ENCODE peak calls at places on chromosomes 13 and 19, in eight cellular contexts. X is activated T-cell treated with anti-CD3 and anti-CD28 coated beads, Interleukin-2, amount 50 U/mL, for 72 hours; S is H9; T is naive thymus-derived CD8-positive, alpha-beta T cell; Q is pancreas; J is mesendoderm; K is lower lobe of right lung; D is A172. G is an unnamed sample.

GRCh38 chr19:45815501-45816216 is 551 bp upstream of the RSPH6A start:
- DNase-seq in D (no peak), K (peak; percentile 46), S (peak; percentile 94), X (no peak), Q (no peak), T (no peak), J (peak; percentile 95), G (no peak)

GRCh38 chr13:91132786-91133185 is 214.7 kb upstream of the MIR17HG start:
- DNase-seq in K (no peak), J (no peak), D (no peak), S (no peak), T (no peak), Q (no peak), X (no peak), G (no peak)

GRCh38 chr13:112532837-112533745 is 54.9 kb downstream of the TUBGCP3 start:
- DNase-seq in T (no peak), S (no peak), K (no peak), X (no peak), J (no peak), Q (no peak), D (peak; percentile 41), G (peak; percentile 60)

GRCh38 chr19:42184401-42184861 is 33.0 kb downstream of the DEDD2 start:
- DNase-seq in J (peak; percentile 92), X (peak; percentile 82), S (peak; percentile 94), D (peak; percentile 71), K (peak; percentile 81), T (peak; percentile 61), Q (peak; percentile 83), G (peak; percentile 75)

GRCh38 chr19:40921005-40921897 is 39.2 kb upstream of the CYP2A7 start:
- DNase-seq in T (no peak), J (peak; percentile 77), D (peak; percentile 83), K (peak; percentile 84), S (no peak), Q (peak; percentile 62), X (no peak), G (peak; percentile 91)

GRCh38 chr13:73902296-73902695 is 231.9 kb downstream of the KLF12 start:
- DNase-seq in J (no peak), X (no peak), K (no peak), S (no peak), D (no peak), Q (no peak), T (no peak), G (no peak)

GRCh38 chr13:51148952-51149573 is 38.0 kb upstream of the C13orf42 start:
- DNase-seq in J (peak; percentile 97), S (peak; percentile 86), K (no peak), X (no peak), D (no peak), Q (peak; percentile 49), T (no peak), G (no peak)

GRCh38 chr19:57559404-57560025 is at the start of gene ZNF550:
- DNase-seq in J (peak; percentile 87), K (peak; percentile 93), S (peak; percentile 84), Q (peak; percentile 91), X (peak; percentile 89), T (peak; percentile 79), D (peak; percentile 80), G (peak; percentile 90)

GRCh38 chr19:34330116-34330515 is 34.9 kb upstream of the GPI start:
- DNase-seq in D (no peak), X (no peak), T (no peak), S (no peak), J (no peak), Q (no peak), K (no peak), G (no peak)

GRCh38 chr13:43019811-43020210 is 3.6 kb upstream of the DNAJC15 start:
- DNase-seq in Q (no peak), D (no peak), X (no peak), T (no peak), S (no peak), J (peak; percentile 50), K (no peak), G (no peak)

GRCh38 chr19:8213827-8214672 is 4.9 kb downstream of the CERS4 start:
- DNase-seq in K (no peak), S (no peak), J (no peak), D (no peak), Q (no peak), T (no peak), X (no peak), G (no peak)

GRCh38 chr19:43639507-43640423 is at the start of gene CADM4:
- DNase-seq in T (peak; percentile 63), Q (peak; percentile 48), K (peak; percentile 72), J (no peak), X (peak; percentile 44), D (no peak), S (peak; percentile 46), G (peak; percentile 50)

GRCh38 chr19:54739587-54740497 is 1.5 kb downstream of the KIR2DL3 start:
- DNase-seq in D (no peak), S (no peak), X (no peak), Q (no peak), T (no peak), J (no peak), K (no peak), G (no peak)

GRCh38 chr13:82739881-82740280 is 1142.4 kb downstream of the SLITRK1 start:
- DNase-seq in Q (no peak), J (no peak), X (no peak), D (no peak), T (no peak), S (no peak), K (no peak), G (no peak)

GRCh38 chr19:9130965-9131364 is 4.2 kb upstream of the OR7G3 start:
- DNase-seq in T (no peak), J (no peak), X (no peak), K (no peak), D (no peak), Q (no peak), S (no peak), G (no peak)

GRCh38 chr13:60112771-60113170 is 51.0 kb downstream of the DIAPH3 start:
- DNase-seq in X (no peak), T (no peak), S (no peak), J (no peak), Q (no peak), D (no peak), K (no peak), G (no peak)

GRCh38 chr13:104414181-104414580 is 1348.0 kb upstream of the SLC10A2 start:
- DNase-seq in D (no peak), K (no peak), X (no peak), S (no peak), J (no peak), Q (no peak), T (no peak), G (no peak)

GRCh38 chr19:37817180-37817911 is 38.0 kb upstream of the ZNF573 start:
- DNase-seq in S (peak; percentile 91), Q (peak; percentile 75), J (peak; percentile 80), T (peak; percentile 20), K (peak; percentile 78), X (peak; percentile 38), D (no peak), G (peak; percentile 51)

GRCh38 chr13:28741080-28741479 is 22.3 kb upstream of the SLC46A3 start:
- DNase-seq in D (no peak), Q (no peak), X (no peak), J (no peak), T (no peak), S (no peak), K (no peak), G (no peak)

GRCh38 chr13:113604186-113604585 is 19.6 kb downstream of the TFDP1 start:
- DNase-seq in X (no peak), D (no peak), T (no peak), K (no peak), Q (no peak), S (no peak), J (no peak), G (no peak)

GRCh38 chr13:51417716-51418115 is 35.1 kb downstream of the INTS6 start:
- DNase-seq in X (no peak), K (no peak), Q (no peak), T (no peak), S (no peak), D (no peak), J (no peak), G (no peak)

GRCh38 chr13:83730674-83731073 is 151.6 kb downstream of the SLITRK1 start:
- DNase-seq in K (no peak), Q (no peak), J (no peak), T (no peak), D (no peak), S (no peak), X (no peak), G (no peak)

GRCh38 chr19:42111384-42111783 is 20.9 kb downstream of the POU2F2 start:
- DNase-seq in S (no peak), K (no peak), J (no peak), X (no peak), D (peak; percentile 27), Q (no peak), T (no peak), G (no peak)

GRCh38 chr13:99694251-99694650 is 193.0 kb downstream of the TM9SF2 start:
- DNase-seq in D (no peak), S (no peak), Q (no peak), X (no peak), T (no peak), J (no peak), K (no peak), G (no peak)

GRCh38 chr19:58170860-58171259 is 12.0 kb upstream of the ZNF274 start:
- DNase-seq in S (no peak), Q (no peak), J (no peak), K (no peak), X (no peak), T (no peak), D (peak; percentile 72), G (no peak)

GRCh38 chr19:21202865-21203494 is 61.1 kb downstream of the ZNF431 start:
- DNase-seq in D (no peak), K (no peak), T (no peak), J (peak; percentile 83), Q (peak; percentile 39), X (peak; percentile 41), S (peak; percentile 56), G (no peak)

GRCh38 chr13:24717217-24717616 is 37.0 kb downstream of the ATP12A start:
- DNase-seq in Q (no peak), J (no peak), K (no peak), D (no peak), S (no peak), X (no peak), T (no peak), G (no peak)

GRCh38 chr13:51849145-51850101 is 4.4 kb upstream of the TMEM272 start:
- DNase-seq in D (peak; percentile 17), J (peak; percentile 90), K (peak; percentile 61), S (peak; percentile 88), Q (no peak), T (no peak), X (peak; percentile 45), G (no peak)

GRCh38 chr13:110716235-110716505 is 2.7 kb downstream of the ING1 start:
- DNase-seq in D (peak; percentile 30), K (peak; percentile 63), S (no peak), Q (no peak), T (no peak), X (peak; percentile 17), J (peak; percentile 69), G (peak; percentile 91)

G was measured in left lobe of liver.